ENCODE peak calls at places on chromosome 16, in eight cellular contexts. One of them, this sample, is unnamed. For H3K4me1 and H3K9me3, the result is how much of the 10 kb centered on the place peaks cover.

GRCh38 chr16:83682126-83682857 is 125.5 kb upstream of the HSBP1 start:
- DNase-seq in effector memory CD4-positive, alpha-beta T cell: no peak
- DNase-seq in CD4-positive, CD25-positive, alpha-beta regulatory T cell: no peak
- DNase-seq in transverse colon: no peak
- DNase-seq in adipocyte: no peak
- DNase-seq in K562: no peak
- DNase-seq in cardiac muscle cell: no peak
- DNase-seq in SK-N-SH: no peak
- DNase-seq in this sample: no peak

GRCh38 chr16:58196898-58197313 is 1.0 kb downstream of the CSNK2A2 start:
- DNase-seq in effector memory CD4-positive, alpha-beta T cell: no peak
- DNase-seq in CD4-positive, CD25-positive, alpha-beta regulatory T cell: no peak
- DNase-seq in transverse colon: no peak
- DNase-seq in adipocyte: peak
- DNase-seq in K562: no peak
- DNase-seq in cardiac muscle cell: no peak
- DNase-seq in SK-N-SH: peak
- DNase-seq in this sample: no peak

GRCh38 chr16:26058326-26058725 is 366.6 kb downstream of the HS3ST4 start:
- DNase-seq in effector memory CD4-positive, alpha-beta T cell: no peak
- DNase-seq in CD4-positive, CD25-positive, alpha-beta regulatory T cell: no peak
- DNase-seq in transverse colon: no peak
- DNase-seq in adipocyte: no peak
- DNase-seq in K562: no peak
- DNase-seq in cardiac muscle cell: no peak
- DNase-seq in SK-N-SH: no peak
- DNase-seq in this sample: no peak

GRCh38 chr16:48720266-48720665 is 110.3 kb upstream of the N4BP1 start:
- DNase-seq in effector memory CD4-positive, alpha-beta T cell: no peak
- DNase-seq in CD4-positive, CD25-positive, alpha-beta regulatory T cell: no peak
- DNase-seq in transverse colon: no peak
- DNase-seq in adipocyte: peak
- DNase-seq in K562: no peak
- DNase-seq in cardiac muscle cell: peak
- DNase-seq in SK-N-SH: no peak
- DNase-seq in this sample: no peak

GRCh38 chr16:86959182-86959651 is 358.0 kb downstream of the C16orf95 start:
- DNase-seq in effector memory CD4-positive, alpha-beta T cell: no peak
- DNase-seq in CD4-positive, CD25-positive, alpha-beta regulatory T cell: no peak
- DNase-seq in transverse colon: no peak
- DNase-seq in adipocyte: no peak
- DNase-seq in K562: no peak
- DNase-seq in cardiac muscle cell: peak
- DNase-seq in SK-N-SH: no peak
- DNase-seq in this sample: no peak

GRCh38 chr16:31082368-31083045 is 6.2 kb downstream of the PRSS53 start:
- DNase-seq in effector memory CD4-positive, alpha-beta T cell: no peak
- DNase-seq in CD4-positive, CD25-positive, alpha-beta regulatory T cell: no peak
- DNase-seq in transverse colon: no peak
- DNase-seq in adipocyte: no peak
- DNase-seq in K562: no peak
- DNase-seq in cardiac muscle cell: no peak
- DNase-seq in SK-N-SH: no peak
- DNase-seq in this sample: no peak

GRCh38 chr16:30567160-30567990 is 4.1 kb downstream of the ZNF688 start:
- DNase-seq in effector memory CD4-positive, alpha-beta T cell: peak
- DNase-seq in CD4-positive, CD25-positive, alpha-beta regulatory T cell: peak
- DNase-seq in transverse colon: no peak
- DNase-seq in adipocyte: no peak
- DNase-seq in K562: no peak
- DNase-seq in cardiac muscle cell: no peak
- DNase-seq in SK-N-SH: no peak
- DNase-seq in this sample: no peak

GRCh38 chr16:81668243-81669097 is 110.6 kb upstream of the PLCG2 start:
- DNase-seq in effector memory CD4-positive, alpha-beta T cell: no peak
- DNase-seq in CD4-positive, CD25-positive, alpha-beta regulatory T cell: no peak
- DNase-seq in transverse colon: no peak
- DNase-seq in adipocyte: no peak
- DNase-seq in K562: no peak
- DNase-seq in cardiac muscle cell: peak
- DNase-seq in SK-N-SH: peak
- DNase-seq in this sample: peak

GRCh38 chr16:11319529-11320146 is 25.6 kb upstream of the RMI2 start:
- DNase-seq in effector memory CD4-positive, alpha-beta T cell: no peak
- DNase-seq in CD4-positive, CD25-positive, alpha-beta regulatory T cell: no peak
- DNase-seq in transverse colon: no peak
- DNase-seq in adipocyte: peak
- DNase-seq in K562: no peak
- DNase-seq in cardiac muscle cell: no peak
- DNase-seq in SK-N-SH: peak
- DNase-seq in this sample: no peak

DNA sequence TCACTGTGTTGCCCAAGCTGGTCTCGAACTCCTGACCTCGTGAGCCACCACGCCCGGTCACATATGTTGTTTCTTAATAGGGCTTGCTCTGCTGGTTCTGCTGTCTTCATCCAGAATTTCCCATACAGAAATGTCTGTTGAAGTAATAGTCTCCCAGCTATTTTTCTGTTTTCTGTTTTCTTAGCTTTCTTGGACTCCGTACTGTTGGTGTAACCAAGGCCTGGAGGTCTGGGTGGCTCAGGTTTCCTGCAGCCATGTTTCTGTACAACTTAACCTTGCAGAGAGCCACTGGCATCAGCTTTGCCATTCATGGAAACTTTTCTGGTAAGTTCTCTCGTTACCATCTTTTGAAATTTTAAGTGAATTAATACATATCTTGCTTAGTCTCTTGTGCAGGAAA is 2.8 kb downstream of the SF3B3 start:
- DNase-seq in effector memory CD4-positive, alpha-beta T cell: no peak
- DNase-seq in CD4-positive, CD25-positive, alpha-beta regulatory T cell: no peak
- DNase-seq in transverse colon: no peak
- DNase-seq in adipocyte: peak
- DNase-seq in K562: no peak
- DNase-seq in cardiac muscle cell: no peak
- DNase-seq in SK-N-SH: no peak
- DNase-seq in this sample: no peak
- H3K4me1 ChIP-seq in effector memory CD4-positive, alpha-beta T cell: under half
- H3K4me1 ChIP-seq in CD4-positive, CD25-positive, alpha-beta regulatory T cell: half or more
- H3K4me1 ChIP-seq in transverse colon: under half
- H3K4me1 ChIP-seq in adipocyte: under half
- H3K4me1 ChIP-seq in K562: under half
- H3K4me1 ChIP-seq in cardiac muscle cell: under half
- H3K4me1 ChIP-seq in SK-N-SH: under half
- H3K4me1 ChIP-seq in this sample: under half

DNA sequence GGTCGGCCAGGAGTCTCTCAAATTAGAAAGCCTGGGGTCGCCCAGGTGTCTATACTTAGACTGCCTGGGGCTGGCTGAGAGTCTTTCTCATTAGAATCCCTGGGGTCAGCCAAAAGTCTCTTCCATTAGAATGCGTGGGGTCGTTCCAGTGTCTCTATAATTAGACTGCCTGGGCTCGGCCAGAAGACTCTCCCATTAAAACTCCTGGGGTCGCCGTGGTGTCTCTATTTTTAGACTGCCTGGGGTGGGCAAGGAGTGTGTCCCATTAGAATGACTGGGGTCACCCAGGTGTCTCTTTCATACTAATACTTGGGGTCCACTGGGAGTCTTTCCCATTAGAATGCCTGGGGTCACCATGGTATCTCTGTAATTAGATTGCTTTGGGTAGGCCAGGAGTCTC is 2227.7 kb downstream of the TP53TG3F start:
- DNase-seq in effector memory CD4-positive, alpha-beta T cell: no peak
- DNase-seq in CD4-positive, CD25-positive, alpha-beta regulatory T cell: no peak
- DNase-seq in transverse colon: no peak
- DNase-seq in adipocyte: no peak
- DNase-seq in K562: no peak
- DNase-seq in cardiac muscle cell: no peak
- DNase-seq in SK-N-SH: no peak
- DNase-seq in this sample: no peak
- H3K9me3 ChIP-seq in effector memory CD4-positive, alpha-beta T cell: under half
- H3K9me3 ChIP-seq in CD4-positive, CD25-positive, alpha-beta regulatory T cell: under half
- H3K9me3 ChIP-seq in transverse colon: under half
- H3K9me3 ChIP-seq in adipocyte: under half
- H3K9me3 ChIP-seq in K562: under half
- H3K9me3 ChIP-seq in cardiac muscle cell: under half
- H3K9me3 ChIP-seq in SK-N-SH: under half
- H3K9me3 ChIP-seq in this sample: under half

DNA sequence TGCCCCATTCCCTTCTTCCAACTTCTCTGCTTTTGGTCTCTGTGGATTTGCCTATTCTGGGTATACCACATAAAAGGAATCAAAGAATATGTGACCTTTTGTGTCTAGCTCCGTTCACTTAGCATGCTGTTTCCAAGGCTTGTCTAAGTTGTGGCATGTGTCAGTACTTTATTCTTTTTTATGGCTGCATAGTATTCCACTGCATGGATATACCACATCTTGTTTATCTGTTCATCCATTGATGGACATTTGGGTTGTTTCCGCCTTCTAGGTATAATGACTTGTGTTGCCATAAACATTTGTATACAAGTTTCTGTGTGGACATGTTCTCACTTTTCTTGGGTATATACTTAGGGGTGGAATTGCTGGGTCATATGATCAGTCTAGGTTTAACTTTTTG is 432.6 kb downstream of the MAF start:
- DNase-seq in effector memory CD4-positive, alpha-beta T cell: no peak
- DNase-seq in CD4-positive, CD25-positive, alpha-beta regulatory T cell: no peak
- DNase-seq in transverse colon: no peak
- DNase-seq in adipocyte: no peak
- DNase-seq in K562: no peak
- DNase-seq in cardiac muscle cell: no peak
- DNase-seq in SK-N-SH: no peak
- DNase-seq in this sample: no peak
- H3K4me1 ChIP-seq in effector memory CD4-positive, alpha-beta T cell: under half
- H3K4me1 ChIP-seq in CD4-positive, CD25-positive, alpha-beta regulatory T cell: under half
- H3K4me1 ChIP-seq in transverse colon: under half
- H3K4me1 ChIP-seq in adipocyte: under half
- H3K4me1 ChIP-seq in K562: under half
- H3K4me1 ChIP-seq in cardiac muscle cell: under half
- H3K4me1 ChIP-seq in SK-N-SH: under half
- H3K4me1 ChIP-seq in this sample: under half

GRCh38 chr16:27356794-27357193 is 43.0 kb downstream of the IL4R start:
- DNase-seq in effector memory CD4-positive, alpha-beta T cell: no peak
- DNase-seq in CD4-positive, CD25-positive, alpha-beta regulatory T cell: no peak
- DNase-seq in transverse colon: no peak
- DNase-seq in adipocyte: no peak
- DNase-seq in K562: no peak
- DNase-seq in cardiac muscle cell: no peak
- DNase-seq in SK-N-SH: no peak
- DNase-seq in this sample: no peak
- H3K9me3 ChIP-seq in effector memory CD4-positive, alpha-beta T cell: under half
- H3K9me3 ChIP-seq in CD4-positive, CD25-positive, alpha-beta regulatory T cell: under half
- H3K9me3 ChIP-seq in transverse colon: under half
- H3K9me3 ChIP-seq in adipocyte: under half
- H3K9me3 ChIP-seq in K562: under half
- H3K9me3 ChIP-seq in cardiac muscle cell: under half
- H3K9me3 ChIP-seq in SK-N-SH: under half
- H3K9me3 ChIP-seq in this sample: under half

GRCh38 chr16:67398546-67399217 is 5.4 kb upstream of the TPPP3 start:
- DNase-seq in effector memory CD4-positive, alpha-beta T cell: no peak
- DNase-seq in CD4-positive, CD25-positive, alpha-beta regulatory T cell: no peak
- DNase-seq in transverse colon: no peak
- DNase-seq in adipocyte: no peak
- DNase-seq in K562: no peak
- DNase-seq in cardiac muscle cell: no peak
- DNase-seq in SK-N-SH: no peak
- DNase-seq in this sample: no peak
- H3K4me1 ChIP-seq in effector memory CD4-positive, alpha-beta T cell: under half
- H3K4me1 ChIP-seq in CD4-positive, CD25-positive, alpha-beta regulatory T cell: under half
- H3K4me1 ChIP-seq in transverse colon: under half
- H3K4me1 ChIP-seq in adipocyte: under half
- H3K4me1 ChIP-seq in K562: half or more
- H3K4me1 ChIP-seq in cardiac muscle cell: under half
- H3K4me1 ChIP-seq in SK-N-SH: under half
- H3K4me1 ChIP-seq in this sample: under half

GRCh38 chr16:72424776-72425175 is 252.8 kb upstream of the PMFBP1 start:
- DNase-seq in effector memory CD4-positive, alpha-beta T cell: no peak
- DNase-seq in CD4-positive, CD25-positive, alpha-beta regulatory T cell: no peak
- DNase-seq in transverse colon: no peak
- DNase-seq in adipocyte: no peak
- DNase-seq in K562: no peak
- DNase-seq in cardiac muscle cell: no peak
- DNase-seq in SK-N-SH: no peak
- DNase-seq in this sample: no peak

GRCh38 chr16:72422308-72422897 is 250.4 kb upstream of the PMFBP1 start:
- DNase-seq in effector memory CD4-positive, alpha-beta T cell: no peak
- DNase-seq in CD4-positive, CD25-positive, alpha-beta regulatory T cell: no peak
- DNase-seq in transverse colon: no peak
- DNase-seq in adipocyte: no peak
- DNase-seq in K562: no peak
- DNase-seq in cardiac muscle cell: no peak
- DNase-seq in SK-N-SH: no peak
- DNase-seq in this sample: no peak

GRCh38 chr16:72415379-72415778 is 243.4 kb upstream of the PMFBP1 start:
- DNase-seq in effector memory CD4-positive, alpha-beta T cell: no peak
- DNase-seq in CD4-positive, CD25-positive, alpha-beta regulatory T cell: no peak
- DNase-seq in transverse colon: no peak
- DNase-seq in adipocyte: no peak
- DNase-seq in K562: no peak
- DNase-seq in cardiac muscle cell: no peak
- DNase-seq in SK-N-SH: no peak
- DNase-seq in this sample: no peak

GRCh38 chr16:72419638-72420037 is 247.7 kb upstream of the PMFBP1 start:
- DNase-seq in effector memory CD4-positive, alpha-beta T cell: no peak
- DNase-seq in CD4-positive, CD25-positive, alpha-beta regulatory T cell: no peak
- DNase-seq in transverse colon: no peak
- DNase-seq in adipocyte: no peak
- DNase-seq in K562: no peak
- DNase-seq in cardiac muscle cell: no peak
- DNase-seq in SK-N-SH: no peak
- DNase-seq in this sample: no peak
- H3K9me3 ChIP-seq in effector memory CD4-positive, alpha-beta T cell: under half
- H3K9me3 ChIP-seq in CD4-positive, CD25-positive, alpha-beta regulatory T cell: under half
- H3K9me3 ChIP-seq in transverse colon: under half
- H3K9me3 ChIP-seq in adipocyte: under half
- H3K9me3 ChIP-seq in K562: under half
- H3K9me3 ChIP-seq in cardiac muscle cell: under half
- H3K9me3 ChIP-seq in SK-N-SH: under half
- H3K9me3 ChIP-seq in this sample: under half

GRCh38 chr16:84739349-84740124 is 39.7 kb downstream of the USP10 start:
- DNase-seq in effector memory CD4-positive, alpha-beta T cell: no peak
- DNase-seq in CD4-positive, CD25-positive, alpha-beta regulatory T cell: no peak
- DNase-seq in transverse colon: no peak
- DNase-seq in adipocyte: peak
- DNase-seq in K562: no peak
- DNase-seq in cardiac muscle cell: no peak
- DNase-seq in SK-N-SH: no peak
- DNase-seq in this sample: no peak
- H3K4me1 ChIP-seq in effector memory CD4-positive, alpha-beta T cell: under half
- H3K4me1 ChIP-seq in CD4-positive, CD25-positive, alpha-beta regulatory T cell: under half
- H3K4me1 ChIP-seq in transverse colon: under half
- H3K4me1 ChIP-seq in adipocyte: under half
- H3K4me1 ChIP-seq in K562: under half
- H3K4me1 ChIP-seq in cardiac muscle cell: under half
- H3K4me1 ChIP-seq in SK-N-SH: under half
- H3K4me1 ChIP-seq in this sample: under half

GRCh38 chr16:79026117-79026516 is 574.4 kb downstream of the MAF start:
- DNase-seq in effector memory CD4-positive, alpha-beta T cell: no peak
- DNase-seq in CD4-positive, CD25-positive, alpha-beta regulatory T cell: no peak
- DNase-seq in transverse colon: no peak
- DNase-seq in adipocyte: no peak
- DNase-seq in K562: no peak
- DNase-seq in cardiac muscle cell: no peak
- DNase-seq in SK-N-SH: peak
- DNase-seq in this sample: no peak
- H3K9me3 ChIP-seq in effector memory CD4-positive, alpha-beta T cell: under half
- H3K9me3 ChIP-seq in CD4-positive, CD25-positive, alpha-beta regulatory T cell: under half
- H3K9me3 ChIP-seq in transverse colon: under half
- H3K9me3 ChIP-seq in adipocyte: under half
- H3K9me3 ChIP-seq in K562: under half
- H3K9me3 ChIP-seq in cardiac muscle cell: under half
- H3K9me3 ChIP-seq in SK-N-SH: under half
- H3K9me3 ChIP-seq in this sample: under half

GRCh38 chr16:8818499-8819270 is 21.0 kb downstream of the PMM2 start:
- DNase-seq in effector memory CD4-positive, alpha-beta T cell: no peak
- DNase-seq in CD4-positive, CD25-positive, alpha-beta regulatory T cell: no peak
- DNase-seq in transverse colon: no peak
- DNase-seq in adipocyte: no peak
- DNase-seq in K562: no peak
- DNase-seq in cardiac muscle cell: no peak
- DNase-seq in SK-N-SH: no peak
- DNase-seq in this sample: no peak
- H3K4me1 ChIP-seq in effector memory CD4-positive, alpha-beta T cell: under half
- H3K4me1 ChIP-seq in CD4-positive, CD25-positive, alpha-beta regulatory T cell: under half
- H3K4me1 ChIP-seq in transverse colon: under half
- H3K4me1 ChIP-seq in adipocyte: under half
- H3K4me1 ChIP-seq in K562: under half
- H3K4me1 ChIP-seq in cardiac muscle cell: under half
- H3K4me1 ChIP-seq in SK-N-SH: under half
- H3K4me1 ChIP-seq in this sample: under half

This sample was measured in right cardiac atrium.